ENCODE peak calls at places on chromosomes 11 and 22, in four cellular contexts. One of them, this sample, is unnamed.
A peak's percentile ranks its signal among the peaks of the same experiment; 100 is the strongest.

GRCh38 chr11:34988294-34989255 is 72.2 kb downstream of the PDHX start:
- DNase-seq in mammary epithelial cell: peak; percentile 63
- DNase-seq in astrocyte of the cerebellum: peak; percentile 75
- DNase-seq in Calu3: no peak
- DNase-seq in this sample: no peak

GRCh38 chr22:47381240-47381639 is 618.8 kb downstream of the TBC1D22A start:
- DNase-seq in astrocyte of the cerebellum: no peak
- DNase-seq in mammary epithelial cell: no peak
- DNase-seq in Calu3: no peak
- DNase-seq in this sample: no peak

GRCh38 chr11:10459029-10459970 is 4.2 kb downstream of the AMPD3 start:
- DNase-seq in astrocyte of the cerebellum: no peak
- DNase-seq in mammary epithelial cell: no peak
- DNase-seq in Calu3: no peak
- DNase-seq in this sample: no peak

GRCh38 chr11:110524227-110524626 is 94.5 kb downstream of the FDX1 start:
- DNase-seq in Calu3: no peak
- DNase-seq in mammary epithelial cell: peak; percentile 65
- DNase-seq in astrocyte of the cerebellum: no peak
- DNase-seq in this sample: peak; percentile 15

GRCh38 chr11:114653148-114653547 is 25.2 kb upstream of the NXPE2 start:
- DNase-seq in astrocyte of the cerebellum: no peak
- DNase-seq in Calu3: no peak
- DNase-seq in mammary epithelial cell: no peak
- DNase-seq in this sample: no peak

GRCh38 chr11:125624756-125625213 is at the start of gene CHEK1:
- DNase-seq in astrocyte of the cerebellum: no peak
- DNase-seq in mammary epithelial cell: no peak
- DNase-seq in Calu3: no peak
- DNase-seq in this sample: no peak

GRCh38 chr11:19560156-19560555 is 152.5 kb upstream of the NAV2 start:
- DNase-seq in Calu3: no peak
- DNase-seq in astrocyte of the cerebellum: no peak
- DNase-seq in mammary epithelial cell: no peak
- DNase-seq in this sample: no peak

GRCh38 chr22:30884211-30885000 is 84.2 kb downstream of the MORC2 start:
- DNase-seq in Calu3: no peak
- DNase-seq in mammary epithelial cell: no peak
- DNase-seq in astrocyte of the cerebellum: no peak
- DNase-seq in this sample: no peak

GRCh38 chr11:78168539-78169477 is 19.6 kb downstream of the KCTD21 start:
- DNase-seq in Calu3: no peak
- DNase-seq in mammary epithelial cell: no peak
- DNase-seq in astrocyte of the cerebellum: peak; percentile 62
- DNase-seq in this sample: peak; percentile 87

GRCh38 chr11:106077609-106078517 is at the start of gene AASDHPPT:
- DNase-seq in Calu3: peak; percentile 4
- DNase-seq in astrocyte of the cerebellum: no peak
- DNase-seq in mammary epithelial cell: peak; percentile 55
- DNase-seq in this sample: no peak

GRCh38 chr11:133835258-133836075 is 9.8 kb downstream of the SPATA19 start:
- DNase-seq in astrocyte of the cerebellum: peak; percentile 49
- DNase-seq in Calu3: peak; percentile 52
- DNase-seq in mammary epithelial cell: peak; percentile 59
- DNase-seq in this sample: no peak

GRCh38 chr22:47067911-47068654 is 305.6 kb downstream of the TBC1D22A start:
- DNase-seq in astrocyte of the cerebellum: no peak
- DNase-seq in Calu3: no peak
- DNase-seq in mammary epithelial cell: no peak
- DNase-seq in this sample: no peak

GRCh38 chr11:2806351-2807058 is 79.1 kb downstream of the CDKN1C start:
- DNase-seq in mammary epithelial cell: no peak
- DNase-seq in Calu3: no peak
- DNase-seq in astrocyte of the cerebellum: no peak
- DNase-seq in this sample: no peak

GRCh38 chr22:36359172-36359973 is 28.4 kb downstream of the MYH9 start:
- DNase-seq in Calu3: no peak
- DNase-seq in mammary epithelial cell: no peak
- DNase-seq in astrocyte of the cerebellum: no peak
- DNase-seq in this sample: no peak

GRCh38 chr11:79287952-79288351 is 152.9 kb downstream of the TENM4 start:
- DNase-seq in mammary epithelial cell: no peak
- DNase-seq in astrocyte of the cerebellum: no peak
- DNase-seq in Calu3: no peak
- DNase-seq in this sample: no peak

GRCh38 chr22:19923914-19924513 is 17.6 kb upstream of the COMT start:
- DNase-seq in mammary epithelial cell: no peak
- DNase-seq in Calu3: no peak
- DNase-seq in astrocyte of the cerebellum: no peak
- DNase-seq in this sample: no peak

GRCh38 chr22:32674925-32675825 is 126.3 kb upstream of the TIMP3 start:
- DNase-seq in astrocyte of the cerebellum: no peak
- DNase-seq in Calu3: no peak
- DNase-seq in mammary epithelial cell: no peak
- DNase-seq in this sample: no peak
- TF ChIP-seq CTCF in astrocyte of the cerebellum: peak; percentile 5
- TF ChIP-seq CTCF in Calu3: no peak
- TF ChIP-seq CTCF in mammary epithelial cell: no peak
- TF ChIP-seq CTCF in this sample: peak; percentile 16

DNA sequence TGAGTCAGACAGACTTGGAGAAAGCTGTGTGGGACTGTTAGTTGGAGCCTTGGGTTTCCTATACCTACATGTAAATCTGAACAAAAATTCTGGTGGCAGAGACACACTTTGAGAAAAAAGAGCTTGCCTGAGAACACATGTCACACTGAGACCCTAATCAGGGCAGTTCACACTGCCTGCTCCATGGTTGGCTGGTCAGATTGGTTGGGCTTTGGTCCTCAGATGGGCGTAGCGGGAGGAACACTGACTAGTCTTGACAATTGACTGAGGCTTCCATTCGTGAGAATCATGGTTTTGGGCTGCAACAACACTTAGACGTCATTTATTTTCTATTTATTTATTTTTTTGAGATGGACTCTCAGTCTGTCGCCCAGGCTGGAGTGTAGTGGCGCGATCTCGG is 6.9 kb downstream of the PPP6R3 start:
- DNase-seq in astrocyte of the cerebellum: no peak
- DNase-seq in Calu3: no peak
- DNase-seq in mammary epithelial cell: no peak
- DNase-seq in this sample: no peak
- TF ChIP-seq CTCF in astrocyte of the cerebellum: no peak
- TF ChIP-seq CTCF in Calu3: no peak
- TF ChIP-seq CTCF in mammary epithelial cell: no peak
- TF ChIP-seq CTCF in this sample: no peak

GRCh38 chr11:86955674-86956522 is 703 bp upstream of the FZD4 start:
- DNase-seq in astrocyte of the cerebellum: no peak
- DNase-seq in Calu3: peak; percentile 76
- DNase-seq in mammary epithelial cell: peak; percentile 72
- DNase-seq in this sample: no peak
- TF ChIP-seq CTCF in astrocyte of the cerebellum: no peak
- TF ChIP-seq CTCF in Calu3: no peak
- TF ChIP-seq CTCF in mammary epithelial cell: no peak
- TF ChIP-seq CTCF in this sample: no peak

DNA sequence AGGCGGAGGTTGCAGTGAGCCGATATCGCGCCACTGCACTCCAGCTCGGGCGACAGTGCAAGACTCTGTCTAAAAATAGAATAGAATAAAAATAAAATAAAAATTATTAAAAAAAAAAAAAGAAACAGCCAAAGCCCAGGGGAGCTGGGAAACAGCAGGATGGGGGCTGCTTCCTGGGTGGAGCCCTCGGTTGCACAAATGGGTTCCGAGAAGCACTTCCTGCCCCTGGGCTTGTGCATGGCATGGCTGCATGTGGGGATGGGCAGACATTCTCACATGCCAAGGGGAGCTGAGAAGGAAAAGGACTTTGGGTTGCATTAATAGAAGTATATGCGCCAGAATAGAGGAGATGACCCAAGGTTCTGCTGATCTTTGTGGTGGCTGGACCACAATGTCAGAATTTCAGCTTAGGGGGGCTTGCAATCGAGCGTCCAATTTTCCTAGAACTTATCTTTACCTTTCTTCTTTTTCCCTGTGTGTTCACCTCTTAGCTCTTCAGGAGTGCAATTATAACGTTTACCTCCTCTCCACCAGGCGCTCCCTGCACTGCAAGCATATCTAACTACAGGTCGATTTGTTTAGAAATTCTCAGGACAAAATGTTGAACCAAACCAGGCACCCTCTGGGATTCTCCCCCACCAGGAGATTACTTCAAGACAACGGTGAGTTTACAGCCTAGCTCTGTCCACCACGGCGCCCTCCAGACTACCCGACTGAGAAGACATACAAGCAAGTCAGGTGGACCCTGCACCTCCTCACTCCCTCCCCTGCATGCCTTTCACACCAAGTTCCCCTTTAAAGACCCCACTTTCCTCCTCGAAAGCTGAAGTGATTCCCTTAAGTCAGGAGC is 53.2 kb downstream of the SHISAL1 start:
- DNase-seq in Calu3: no peak
- DNase-seq in mammary epithelial cell: no peak
- DNase-seq in astrocyte of the cerebellum: no peak
- DNase-seq in this sample: no peak
- TF ChIP-seq CTCF in Calu3: no peak
- TF ChIP-seq CTCF in mammary epithelial cell: no peak
- TF ChIP-seq CTCF in astrocyte of the cerebellum: no peak
- TF ChIP-seq CTCF in this sample: no peak

GRCh38 chr22:50473088-50473487 is 1.7 kb downstream of the SBF1 start:
- DNase-seq in astrocyte of the cerebellum: no peak
- DNase-seq in mammary epithelial cell: no peak
- DNase-seq in Calu3: peak; percentile 54
- DNase-seq in this sample: no peak
- TF ChIP-seq CTCF in astrocyte of the cerebellum: peak; percentile 30
- TF ChIP-seq CTCF in mammary epithelial cell: peak; percentile 54
- TF ChIP-seq CTCF in Calu3: peak; percentile 41
- TF ChIP-seq CTCF in this sample: peak; percentile 11

DNA sequence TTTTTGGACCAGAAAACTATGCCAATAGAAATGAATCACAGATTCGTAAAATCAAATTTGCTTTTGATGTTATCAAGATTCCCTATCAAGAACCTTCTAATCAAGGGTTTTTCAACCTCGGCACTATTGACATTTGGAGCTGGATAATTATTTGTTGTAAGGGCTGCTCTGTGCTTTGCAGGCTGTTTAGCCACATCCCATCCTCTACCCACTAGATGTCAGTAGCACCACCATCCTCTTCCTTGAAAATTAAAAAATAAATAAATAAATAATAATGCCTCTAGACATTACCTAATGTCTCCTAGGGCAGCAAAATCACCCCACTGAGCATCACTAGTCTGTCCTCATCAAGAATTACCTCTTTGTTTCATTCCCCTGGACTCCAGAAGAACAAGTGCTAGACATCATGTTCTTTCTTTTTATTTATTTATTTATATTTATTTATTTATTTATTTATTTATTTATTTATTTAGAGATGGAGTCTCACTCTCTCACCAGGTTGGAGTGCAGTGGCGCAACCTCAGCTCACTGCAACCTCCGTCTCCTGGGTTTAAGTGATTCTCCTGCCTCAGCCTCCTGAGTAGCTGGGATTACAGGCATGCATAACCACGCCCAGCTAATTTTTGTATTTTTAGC is 744.7 kb downstream of the KCNA4 start:
- DNase-seq in Calu3: peak; percentile 17
- DNase-seq in astrocyte of the cerebellum: no peak
- DNase-seq in mammary epithelial cell: peak; percentile 51
- DNase-seq in this sample: no peak
- TF ChIP-seq CTCF in Calu3: no peak
- TF ChIP-seq CTCF in astrocyte of the cerebellum: peak; percentile 63
- TF ChIP-seq CTCF in mammary epithelial cell: peak; percentile 56
- TF ChIP-seq CTCF in this sample: peak; percentile 43